ENCODE peak calls at places on chromosome 14, in ten cellular contexts. One of them, this sample, is unnamed.
A peak's percentile ranks its signal among the peaks of the same experiment; 100 is the strongest.

GRCh38 chr14:45526715-45527549 is 273.9 kb upstream of the MIS18BP1 start:
- DNase-seq in AG09309: no peak
- DNase-seq in effector memory CD4-positive, alpha-beta T cell: no peak
- DNase-seq in lower lobe of right lung: no peak
- DNase-seq in activated CD8-positive, alpha-beta memory T cell treated with anti-CD3 and anti-CD28 coated beads for 4 hours: no peak
- DNase-seq in NCI-H1694 treated with DMSO at 0.1 percent for 48 hours: peak; percentile 39
- DNase-seq in NCI-H774: no peak
- DNase-seq in B cell: no peak
- DNase-seq in GM20000: peak; percentile 46
- DNase-seq in activated T-cell treated with anti-CD3 and anti-CD28 coated beads for 1 hour: no peak
- DNase-seq in this sample: no peak

GRCh38 chr14:60922050-60922449 is 58.8 kb downstream of the TRMT5 start:
- DNase-seq in AG09309: no peak
- DNase-seq in effector memory CD4-positive, alpha-beta T cell: no peak
- DNase-seq in lower lobe of right lung: no peak
- DNase-seq in activated CD8-positive, alpha-beta memory T cell treated with anti-CD3 and anti-CD28 coated beads for 4 hours: no peak
- DNase-seq in NCI-H1694 treated with DMSO at 0.1 percent for 48 hours: no peak
- DNase-seq in NCI-H774: no peak
- DNase-seq in B cell: no peak
- DNase-seq in GM20000: no peak
- DNase-seq in activated T-cell treated with anti-CD3 and anti-CD28 coated beads for 1 hour: no peak
- DNase-seq in this sample: no peak

GRCh38 chr14:61355892-61356325 is 34.5 kb downstream of the PRKCH start:
- DNase-seq in AG09309: no peak
- DNase-seq in effector memory CD4-positive, alpha-beta T cell: no peak
- DNase-seq in lower lobe of right lung: peak; percentile 62
- DNase-seq in activated CD8-positive, alpha-beta memory T cell treated with anti-CD3 and anti-CD28 coated beads for 4 hours: no peak
- DNase-seq in NCI-H1694 treated with DMSO at 0.1 percent for 48 hours: no peak
- DNase-seq in NCI-H774: no peak
- DNase-seq in B cell: no peak
- DNase-seq in GM20000: no peak
- DNase-seq in activated T-cell treated with anti-CD3 and anti-CD28 coated beads for 1 hour: no peak
- DNase-seq in this sample: no peak

GRCh38 chr14:72788255-72788654 is 105.6 kb downstream of the DPF3 start:
- DNase-seq in AG09309: no peak
- DNase-seq in effector memory CD4-positive, alpha-beta T cell: no peak
- DNase-seq in lower lobe of right lung: no peak
- DNase-seq in activated CD8-positive, alpha-beta memory T cell treated with anti-CD3 and anti-CD28 coated beads for 4 hours: no peak
- DNase-seq in NCI-H1694 treated with DMSO at 0.1 percent for 48 hours: no peak
- DNase-seq in NCI-H774: no peak
- DNase-seq in B cell: peak; percentile 41
- DNase-seq in GM20000: no peak
- DNase-seq in activated T-cell treated with anti-CD3 and anti-CD28 coated beads for 1 hour: no peak
- DNase-seq in this sample: no peak

GRCh38 chr14:85566603-85567002 is 36.7 kb downstream of the FLRT2 start:
- DNase-seq in AG09309: peak; percentile 46
- DNase-seq in effector memory CD4-positive, alpha-beta T cell: no peak
- DNase-seq in lower lobe of right lung: no peak
- DNase-seq in activated CD8-positive, alpha-beta memory T cell treated with anti-CD3 and anti-CD28 coated beads for 4 hours: no peak
- DNase-seq in NCI-H1694 treated with DMSO at 0.1 percent for 48 hours: no peak
- DNase-seq in NCI-H774: no peak
- DNase-seq in B cell: no peak
- DNase-seq in GM20000: no peak
- DNase-seq in activated T-cell treated with anti-CD3 and anti-CD28 coated beads for 1 hour: no peak
- DNase-seq in this sample: no peak

GRCh38 chr14:26121181-26121580 is 476.7 kb downstream of the NOVA1 start:
- DNase-seq in AG09309: no peak
- DNase-seq in effector memory CD4-positive, alpha-beta T cell: no peak
- DNase-seq in lower lobe of right lung: no peak
- DNase-seq in activated CD8-positive, alpha-beta memory T cell treated with anti-CD3 and anti-CD28 coated beads for 4 hours: no peak
- DNase-seq in NCI-H1694 treated with DMSO at 0.1 percent for 48 hours: no peak
- DNase-seq in NCI-H774: no peak
- DNase-seq in B cell: no peak
- DNase-seq in GM20000: no peak
- DNase-seq in activated T-cell treated with anti-CD3 and anti-CD28 coated beads for 1 hour: no peak
- DNase-seq in this sample: no peak

GRCh38 chr14:74425525-74426201 is 347 bp downstream of the SYNDIG1L start:
- DNase-seq in AG09309: no peak
- DNase-seq in effector memory CD4-positive, alpha-beta T cell: peak; percentile 15
- DNase-seq in lower lobe of right lung: no peak
- DNase-seq in activated CD8-positive, alpha-beta memory T cell treated with anti-CD3 and anti-CD28 coated beads for 4 hours: no peak
- DNase-seq in NCI-H1694 treated with DMSO at 0.1 percent for 48 hours: no peak
- DNase-seq in NCI-H774: no peak
- DNase-seq in B cell: peak; percentile 92
- DNase-seq in GM20000: peak; percentile 89
- DNase-seq in activated T-cell treated with anti-CD3 and anti-CD28 coated beads for 1 hour: peak; percentile 21
- DNase-seq in this sample: peak; percentile 63

GRCh38 chr14:103966631-103967030 is 24.3 kb upstream of the RD3L start:
- DNase-seq in AG09309: no peak
- DNase-seq in effector memory CD4-positive, alpha-beta T cell: no peak
- DNase-seq in lower lobe of right lung: no peak
- DNase-seq in activated CD8-positive, alpha-beta memory T cell treated with anti-CD3 and anti-CD28 coated beads for 4 hours: no peak
- DNase-seq in NCI-H1694 treated with DMSO at 0.1 percent for 48 hours: no peak
- DNase-seq in NCI-H774: no peak
- DNase-seq in B cell: no peak
- DNase-seq in GM20000: no peak
- DNase-seq in activated T-cell treated with anti-CD3 and anti-CD28 coated beads for 1 hour: no peak
- DNase-seq in this sample: no peak

GRCh38 chr14:68364823-68365222 is 428.0 kb downstream of the ZFP36L1 start:
- DNase-seq in AG09309: no peak
- DNase-seq in effector memory CD4-positive, alpha-beta T cell: no peak
- DNase-seq in lower lobe of right lung: no peak
- DNase-seq in activated CD8-positive, alpha-beta memory T cell treated with anti-CD3 and anti-CD28 coated beads for 4 hours: no peak
- DNase-seq in NCI-H1694 treated with DMSO at 0.1 percent for 48 hours: no peak
- DNase-seq in NCI-H774: no peak
- DNase-seq in B cell: no peak
- DNase-seq in GM20000: no peak
- DNase-seq in activated T-cell treated with anti-CD3 and anti-CD28 coated beads for 1 hour: no peak
- DNase-seq in this sample: no peak

GRCh38 chr14:66709292-66709691 is 201.3 kb downstream of the GPHN start:
- DNase-seq in AG09309: peak; percentile 1
- DNase-seq in effector memory CD4-positive, alpha-beta T cell: no peak
- DNase-seq in lower lobe of right lung: no peak
- DNase-seq in activated CD8-positive, alpha-beta memory T cell treated with anti-CD3 and anti-CD28 coated beads for 4 hours: no peak
- DNase-seq in NCI-H1694 treated with DMSO at 0.1 percent for 48 hours: no peak
- DNase-seq in NCI-H774: no peak
- DNase-seq in B cell: no peak
- DNase-seq in GM20000: no peak
- DNase-seq in activated T-cell treated with anti-CD3 and anti-CD28 coated beads for 1 hour: no peak
- DNase-seq in this sample: no peak

GRCh38 chr14:69519253-69519661 is 34.7 kb downstream of the PLEKHD1 start:
- DNase-seq in AG09309: peak; percentile 29
- DNase-seq in effector memory CD4-positive, alpha-beta T cell: no peak
- DNase-seq in lower lobe of right lung: no peak
- DNase-seq in activated CD8-positive, alpha-beta memory T cell treated with anti-CD3 and anti-CD28 coated beads for 4 hours: no peak
- DNase-seq in NCI-H1694 treated with DMSO at 0.1 percent for 48 hours: no peak
- DNase-seq in NCI-H774: no peak
- DNase-seq in B cell: no peak
- DNase-seq in GM20000: no peak
- DNase-seq in activated T-cell treated with anti-CD3 and anti-CD28 coated beads for 1 hour: no peak
- DNase-seq in this sample: no peak

GRCh38 chr14:87264796-87265195 is 728.2 kb downstream of the GALC start:
- DNase-seq in AG09309: no peak
- DNase-seq in effector memory CD4-positive, alpha-beta T cell: no peak
- DNase-seq in lower lobe of right lung: no peak
- DNase-seq in activated CD8-positive, alpha-beta memory T cell treated with anti-CD3 and anti-CD28 coated beads for 4 hours: no peak
- DNase-seq in NCI-H1694 treated with DMSO at 0.1 percent for 48 hours: no peak
- DNase-seq in NCI-H774: no peak
- DNase-seq in B cell: no peak
- DNase-seq in GM20000: no peak
- DNase-seq in activated T-cell treated with anti-CD3 and anti-CD28 coated beads for 1 hour: no peak
- DNase-seq in this sample: no peak

GRCh38 chr14:65257405-65257804 is 155.1 kb upstream of the MAX start:
- DNase-seq in AG09309: no peak
- DNase-seq in effector memory CD4-positive, alpha-beta T cell: no peak
- DNase-seq in lower lobe of right lung: no peak
- DNase-seq in activated CD8-positive, alpha-beta memory T cell treated with anti-CD3 and anti-CD28 coated beads for 4 hours: no peak
- DNase-seq in NCI-H1694 treated with DMSO at 0.1 percent for 48 hours: no peak
- DNase-seq in NCI-H774: no peak
- DNase-seq in B cell: no peak
- DNase-seq in GM20000: no peak
- DNase-seq in activated T-cell treated with anti-CD3 and anti-CD28 coated beads for 1 hour: no peak
- DNase-seq in this sample: no peak

GRCh38 chr14:51157012-51157411 is 62.1 kb upstream of the TRIM9 start:
- DNase-seq in AG09309: no peak
- DNase-seq in effector memory CD4-positive, alpha-beta T cell: no peak
- DNase-seq in lower lobe of right lung: no peak
- DNase-seq in activated CD8-positive, alpha-beta memory T cell treated with anti-CD3 and anti-CD28 coated beads for 4 hours: no peak
- DNase-seq in NCI-H1694 treated with DMSO at 0.1 percent for 48 hours: peak; percentile 59
- DNase-seq in NCI-H774: peak; percentile 3
- DNase-seq in B cell: no peak
- DNase-seq in GM20000: peak; percentile 22
- DNase-seq in activated T-cell treated with anti-CD3 and anti-CD28 coated beads for 1 hour: no peak
- DNase-seq in this sample: no peak

GRCh38 chr14:34667007-34667406 is 37.1 kb upstream of the SNX6 start:
- DNase-seq in AG09309: no peak
- DNase-seq in effector memory CD4-positive, alpha-beta T cell: no peak
- DNase-seq in lower lobe of right lung: no peak
- DNase-seq in activated CD8-positive, alpha-beta memory T cell treated with anti-CD3 and anti-CD28 coated beads for 4 hours: no peak
- DNase-seq in NCI-H1694 treated with DMSO at 0.1 percent for 48 hours: no peak
- DNase-seq in NCI-H774: no peak
- DNase-seq in B cell: no peak
- DNase-seq in GM20000: no peak
- DNase-seq in activated T-cell treated with anti-CD3 and anti-CD28 coated beads for 1 hour: no peak
- DNase-seq in this sample: no peak